ENCODE peak calls at places on chromosomes 3 and 15, in five cellular contexts. M, H, Y, P and R are unnamed samples.

GRCh38 chr3:69353492-69353891 is 32.4 kb downstream of the FRMD4B start:
- DNase-seq in M (no peak), P (no peak), H (no peak), Y (no peak), R (no peak)

GRCh38 chr3:197227780-197228574 is 70.4 kb downstream of the DLG1 start:
- DNase-seq in M (no peak), P (no peak), H (no peak), Y (no peak), R (no peak)

GRCh38 chr3:61250784-61251173 is 473 bp downstream of the FHIT start:
- DNase-seq in P (no peak), H (no peak), Y (peak; percentile 34), M (peak; percentile 60), R (no peak)

GRCh38 chr3:42755681-42756578 is 17.1 kb downstream of the CCDC13 start:
- DNase-seq in H (peak; percentile 35), Y (no peak), P (no peak), M (no peak), R (no peak)

GRCh38 chr3:69005071-69005816 is 8.2 kb downstream of the EOGT start:
- DNase-seq in H (peak; percentile 22), M (no peak), P (no peak), Y (no peak), R (no peak)

GRCh38 chr3:101189786-101190185 is 130.6 kb downstream of the IMPG2 start:
- DNase-seq in H (peak; percentile 82), P (no peak), M (no peak), Y (no peak), R (no peak)

GRCh38 chr15:48459571-48460461 is 128.6 kb downstream of the DUT start:
- DNase-seq in H (peak; percentile 79), Y (peak; percentile 78), P (no peak), M (no peak), R (no peak)

GRCh38 chr3:102158080-102158756 is 276.6 kb upstream of the ZPLD1 start:
- DNase-seq in M (no peak), Y (no peak), H (peak; percentile 39), P (no peak), R (no peak)

GRCh38 chr3:15815696-15816095 is 17.9 kb upstream of the ANKRD28 start:
- DNase-seq in H (peak; percentile 88), M (no peak), Y (peak; percentile 49), P (no peak), R (no peak)

GRCh38 chr3:194062825-194063224 is 73.1 kb upstream of the HES1 start:
- DNase-seq in M (no peak), P (no peak), H (no peak), Y (no peak), R (no peak)

GRCh38 chr3:119184808-119185690 is 11.7 kb downstream of the UPK1B start:
- DNase-seq in P (no peak), M (no peak), Y (no peak), H (peak; percentile 95), R (no peak)

GRCh38 chr3:54575561-54575960 is 352.3 kb downstream of the LRTM1 start:
- DNase-seq in M (no peak), H (no peak), Y (no peak), P (no peak), R (no peak)

GRCh38 chr15:98121514-98121913 is 161.0 kb downstream of the ARRDC4 start:
- DNase-seq in H (no peak), Y (no peak), P (no peak), M (no peak), R (no peak)

GRCh38 chr3:127691494-127691893 is 18.7 kb downstream of the ABTB1 start:
- DNase-seq in H (no peak), M (peak; percentile 49), P (no peak), Y (no peak), R (no peak)

GRCh38 chr15:40796041-40796440 is 10.8 kb upstream of the ZFYVE19 start:
- DNase-seq in P (no peak), M (no peak), H (no peak), Y (no peak), R (no peak)

GRCh38 chr15:79872358-79873017 is 24.3 kb downstream of the MTHFS start:
- DNase-seq in H (peak; percentile 43), M (no peak), Y (no peak), P (no peak), R (peak; percentile 1)

GRCh38 chr3:150082898-150083652 is 112.4 kb upstream of the PFN2 start:
- DNase-seq in M (no peak), H (no peak), Y (no peak), P (no peak), R (no peak)

GRCh38 chr15:95679847-95680582 is 650.5 kb upstream of the NR2F2 start:
- DNase-seq in H (no peak), P (no peak), Y (no peak), M (no peak), R (no peak)

GRCh38 chr3:34178415-34178814 is 380.0 kb downstream of the PDCD6IP start:
- DNase-seq in Y (no peak), H (peak; percentile 11), M (no peak), P (no peak), R (no peak)

GRCh38 chr3:64125561-64125960 is 99.7 kb downstream of the PRICKLE2 start:
- DNase-seq in P (no peak), H (no peak), M (no peak), Y (no peak), R (no peak)